ENCODE peak calls at places on chromosome 1, in six cellular contexts. B is Calu3; E is stimulated activated CD4-positive, alpha-beta T cell treated with anti-CD3 and anti-CD28 coated beads, Interleukin-4, amount 100 ng/mL, for 24 hours; H is ACHN; F is non-pigmented ciliary epithelial cell; Q is T-helper 2 cell. A is an unnamed sample.

GRCh38 chr1:221439734-221440436 is 302.0 kb downstream of the DUSP10 start:
- DNase-seq in F (peak), E (peak), B (peak), Q (peak), H (peak), A (peak)

GRCh38 chr1:87718241-87718950 is 389.7 kb downstream of the LMO4 start:
- DNase-seq in B (no peak), F (no peak), E (no peak), H (no peak), Q (no peak), A (no peak)

GRCh38 chr1:89540406-89540970 is 15.9 kb downstream of the LRRC8B start:
- DNase-seq in Q (no peak), E (peak), H (no peak), F (no peak), B (no peak), A (no peak)

GRCh38 chr1:17207540-17207939 is 2.6 kb downstream of the PADI1 start:
- DNase-seq in H (no peak), E (no peak), F (no peak), Q (no peak), B (no peak), A (no peak)

GRCh38 chr1:115363171-115363570 is 25.1 kb upstream of the NGF start:
- DNase-seq in Q (no peak), F (no peak), B (no peak), H (no peak), E (no peak), A (no peak)

GRCh38 chr1:51660570-51660969 is 43.7 kb downstream of the OSBPL9 start:
- DNase-seq in F (no peak), H (no peak), Q (no peak), E (no peak), B (no peak), A (no peak)

GRCh38 chr1:223556414-223557124 is 108.9 kb downstream of the CAPN8 start:
- DNase-seq in E (peak), H (peak), B (peak), F (no peak), Q (no peak), A (no peak)

GRCh38 chr1:194908643-194909042 is 1699.6 kb downstream of the KCNT2 start:
- DNase-seq in Q (no peak), E (no peak), B (no peak), F (peak), H (no peak), A (no peak)

GRCh38 chr1:170461362-170461761 is 70.6 kb upstream of the GORAB start:
- DNase-seq in E (no peak), Q (no peak), B (no peak), F (no peak), H (no peak), A (no peak)

GRCh38 chr1:220300442-220301121 is 28.3 kb upstream of the RAB3GAP2 start:
- DNase-seq in B (peak), H (peak), F (no peak), E (no peak), Q (no peak), A (peak)

GRCh38 chr1:47186267-47187185 is 3.3 kb downstream of the PDZK1IP1 start:
- DNase-seq in F (no peak), E (no peak), H (no peak), Q (no peak), B (no peak), A (no peak)

GRCh38 chr1:228413241-228414010 is 3.2 kb downstream of the TRIM17 start:
- DNase-seq in E (no peak), H (no peak), F (no peak), B (no peak), Q (no peak), A (no peak)

GRCh38 chr1:116377564-116378529 is 4.8 kb downstream of the ATP1A1 start:
- DNase-seq in E (peak), F (peak), Q (peak), B (no peak), H (peak), A (peak)

GRCh38 chr1:48470506-48470905 is 1.5 kb downstream of the SPATA6 start:
- DNase-seq in F (no peak), E (no peak), B (peak), H (peak), Q (no peak), A (no peak)

GRCh38 chr1:234589854-234590620 is 19.9 kb downstream of the IRF2BP2 start:
- DNase-seq in F (no peak), B (no peak), Q (no peak), H (peak), E (no peak), A (no peak)

GRCh38 chr1:40901886-40902633 is 39.9 kb upstream of the CITED4 start:
- DNase-seq in B (peak), F (peak), H (no peak), Q (no peak), E (no peak), A (peak)

GRCh38 chr1:228727682-228728171 is 7.6 kb upstream of the RHOU start:
- DNase-seq in H (no peak), E (no peak), F (no peak), Q (no peak), B (no peak), A (no peak)

GRCh38 chr1:168333562-168334256 is 53.0 kb downstream of the TBX19 start:
- DNase-seq in H (no peak), E (no peak), Q (no peak), B (no peak), F (no peak), A (no peak)

GRCh38 chr1:21842606-21843162 is 30.6 kb downstream of the LDLRAD2 start:
- DNase-seq in E (no peak), Q (no peak), B (no peak), H (no peak), F (no peak), A (no peak)

GRCh38 chr1:40745180-40745579 is 38.4 kb upstream of the KCNQ4 start:
- DNase-seq in F (no peak), Q (no peak), E (no peak), B (no peak), H (no peak), A (peak)

GRCh38 chr1:33462449-33463164 is 9.8 kb upstream of the ZSCAN20 start:
- DNase-seq in F (no peak), B (no peak), E (no peak), H (no peak), Q (no peak), A (no peak)

GRCh38 chr1:6001992-6002576 is 9.9 kb upstream of the NPHP4 start:
- DNase-seq in B (peak), H (no peak), E (no peak), F (no peak), Q (no peak), A (no peak)

GRCh38 chr1:73980324-73981040 is 217.5 kb downstream of the LRRIQ3 start:
- DNase-seq in Q (no peak), H (no peak), E (no peak), F (peak), B (peak), A (no peak)

GRCh38 chr1:44707959-44708831 is 22.8 kb downstream of the RNU5D-1 start:
- DNase-seq in F (no peak), E (peak), H (peak), Q (no peak), B (peak), A (no peak)

GRCh38 chr1:76782777-76783176 is 84.5 kb upstream of the ST6GALNAC5 start:
- DNase-seq in Q (no peak), H (no peak), F (no peak), B (no peak), E (no peak), A (no peak)

GRCh38 chr1:999797-1000356 is at the start of gene HES4:
- DNase-seq in Q (peak), F (no peak), H (peak), E (peak), B (peak), A (peak)

GRCh38 chr1:235831148-235831547 is 35.6 kb downstream of the LYST start:
- DNase-seq in Q (no peak), B (no peak), H (peak), E (peak), F (no peak), A (peak)

GRCh38 chr1:192225713-192226112 is 67.5 kb downstream of the RGS18 start:
- DNase-seq in E (no peak), B (no peak), F (peak), H (no peak), Q (no peak), A (peak)